ENCODE peak calls at places on chromosomes 13 and 19, in seven cellular contexts. W, V, A, G, X, Y and N are unnamed samples.

GRCh38 chr19:56994251-56995017 is 125.4 kb upstream of the USP29 start:
- DNase-seq in W (no peak), V (no peak), A (no peak), G (no peak), X (no peak), Y (no peak), N (no peak)

GRCh38 chr13:107900775-107901174 is 314.6 kb downstream of the LIG4 start:
- DNase-seq in W (no peak), V (no peak), A (no peak), G (no peak), X (no peak), Y (peak; percentile 11), N (no peak)

GRCh38 chr13:104477256-104477655 is 1411.0 kb upstream of the SLC10A2 start:
- DNase-seq in W (no peak), V (no peak), A (no peak), G (no peak), X (no peak), Y (no peak), N (no peak)

GRCh38 chr19:2629491-2630351 is 72.8 kb downstream of the GNG7 start:
- DNase-seq in W (no peak), V (no peak), A (peak; percentile 41), G (no peak), X (no peak), Y (no peak), N (no peak)

GRCh38 chr13:40485611-40486517 is 180.6 kb downstream of the FOXO1 start:
- DNase-seq in W (no peak), V (no peak), A (peak; percentile 63), G (no peak), X (no peak), Y (no peak), N (no peak)

GRCh38 chr19:49210108-49210900 is 52.7 kb downstream of the TRPM4 start:
- DNase-seq in W (peak; percentile 59), V (peak; percentile 29), A (no peak), G (peak; percentile 35), X (no peak), Y (no peak), N (peak; percentile 33)

GRCh38 chr13:72195044-72195704 is 328.2 kb upstream of the DACH1 start:
- DNase-seq in W (no peak), V (no peak), A (no peak), G (no peak), X (no peak), Y (no peak), N (no peak)

GRCh38 chr19:18607222-18608101 is 863 bp upstream of the CRLF1 start:
- DNase-seq in W (no peak), V (no peak), A (no peak), G (no peak), X (no peak), Y (no peak), N (no peak)

GRCh38 chr13:65387743-65388347 is 1842.3 kb downstream of the PCDH9 start:
- DNase-seq in W (no peak), V (no peak), A (no peak), G (no peak), X (no peak), Y (no peak), N (no peak)

GRCh38 chr13:110647365-110647737 is 32.0 kb downstream of the NAXD start:
- DNase-seq in W (no peak), V (no peak), A (no peak), G (no peak), X (no peak), Y (no peak), N (no peak)

GRCh38 chr19:55340784-55341147 is 1.1 kb downstream of the KMT5C start:
- DNase-seq in W (no peak), V (no peak), A (no peak), G (peak; percentile 41), X (no peak), Y (no peak), N (no peak)

GRCh38 chr19:35345671-35346111 is 2.0 kb upstream of the FFAR1 start:
- DNase-seq in W (no peak), V (no peak), A (no peak), G (no peak), X (no peak), Y (no peak), N (no peak)

GRCh38 chr13:36801035-36801434 is 18.0 kb upstream of the RFXAP start:
- DNase-seq in W (no peak), V (no peak), A (no peak), G (no peak), X (no peak), Y (no peak), N (no peak)

GRCh38 chr13:30796833-30797601 is 61.7 kb downstream of the ALOX5AP start:
- DNase-seq in W (no peak), V (no peak), A (no peak), G (no peak), X (no peak), Y (no peak), N (no peak)

GRCh38 chr13:95492044-95492801 is 60.3 kb upstream of the CLDN10 start:
- DNase-seq in W (no peak), V (no peak), A (no peak), G (no peak), X (no peak), Y (no peak), N (peak; percentile 66)

GRCh38 chr19:44725251-44725650 is 23.3 kb upstream of the BCL3 start:
- DNase-seq in W (no peak), V (no peak), A (no peak), G (no peak), X (no peak), Y (no peak), N (peak; percentile 84)

GRCh38 chr13:48158290-48158689 is 63.4 kb upstream of the MED4 start:
- DNase-seq in W (no peak), V (no peak), A (no peak), G (no peak), X (no peak), Y (no peak), N (no peak)

GRCh38 chr19:17610384-17610783 is 54.9 kb downstream of the COLGALT1 start:
- DNase-seq in W (peak; percentile 86), V (peak; percentile 71), A (no peak), G (no peak), X (no peak), Y (no peak), N (no peak)

GRCh38 chr13:93690139-93690538 is 463.5 kb downstream of the GPC6 start:
- DNase-seq in W (peak; percentile 16), V (no peak), A (no peak), G (peak; percentile 28), X (no peak), Y (no peak), N (no peak)

GRCh38 chr13:48144413-48145035 is 49.6 kb upstream of the MED4 start:
- DNase-seq in W (no peak), V (no peak), A (no peak), G (no peak), X (no peak), Y (peak; percentile 90), N (no peak)

GRCh38 chr19:29502581-29502850 is 23.3 kb upstream of the VSTM2B start:
- DNase-seq in W (no peak), V (no peak), A (no peak), G (no peak), X (no peak), Y (no peak), N (no peak)

GRCh38 chr13:113528798-113529180 is 38.3 kb upstream of the DCUN1D2 start:
- DNase-seq in W (no peak), V (no peak), A (no peak), G (no peak), X (no peak), Y (no peak), N (no peak)

GRCh38 chr13:34779171-34779570 is 162.9 kb upstream of the NBEA start:
- DNase-seq in W (no peak), V (no peak), A (no peak), G (no peak), X (no peak), Y (no peak), N (no peak)

GRCh38 chr19:39144487-39145071 is 19.0 kb downstream of the PAK4 start:
- DNase-seq in W (no peak), V (no peak), A (no peak), G (peak; percentile 75), X (no peak), Y (peak; percentile 85), N (no peak)

GRCh38 chr19:51219307-51219706 is 5.6 kb upstream of the CD33 start:
- DNase-seq in W (no peak), V (no peak), A (no peak), G (no peak), X (no peak), Y (no peak), N (no peak)

GRCh38 chr19:19487077-19488040 is 28.0 kb downstream of the TSSK6 start:
- DNase-seq in W (no peak), V (no peak), A (no peak), G (no peak), X (no peak), Y (no peak), N (no peak)